ENCODE peak calls at places on chromosomes 7 and 10, in eight cellular contexts. One of them, this sample, is unnamed.

GRCh38 chr10:114261116-114261515 is 22.1 kb downstream of the VWA2 start:
- DNase-seq in IMR-90: peak
- DNase-seq in CD4-positive, alpha-beta T cell: no peak
- DNase-seq in A549: no peak
- DNase-seq in cardiac muscle cell: peak
- DNase-seq in tibial artery: no peak
- DNase-seq in left ventricle myocardium inferior: no peak
- DNase-seq in GM12864: no peak
- DNase-seq in this sample: peak

GRCh38 chr7:21355406-21355874 is 72.4 kb upstream of the SP4 start:
- DNase-seq in CD4-positive, alpha-beta T cell: no peak
- DNase-seq in GM12864: peak
- DNase-seq in A549: no peak
- DNase-seq in IMR-90: no peak
- DNase-seq in tibial artery: no peak
- DNase-seq in cardiac muscle cell: no peak
- DNase-seq in left ventricle myocardium inferior: no peak
- DNase-seq in this sample: no peak

GRCh38 chr10:6737080-6737641 is 157.1 kb upstream of the PRKCQ start:
- DNase-seq in GM12864: no peak
- DNase-seq in tibial artery: no peak
- DNase-seq in A549: peak
- DNase-seq in CD4-positive, alpha-beta T cell: no peak
- DNase-seq in left ventricle myocardium inferior: no peak
- DNase-seq in cardiac muscle cell: peak
- DNase-seq in IMR-90: peak
- DNase-seq in this sample: no peak

GRCh38 chr10:84541289-84541637 is 212.9 kb downstream of the CCSER2 start:
- DNase-seq in GM12864: no peak
- DNase-seq in tibial artery: no peak
- DNase-seq in left ventricle myocardium inferior: no peak
- DNase-seq in IMR-90: no peak
- DNase-seq in cardiac muscle cell: no peak
- DNase-seq in A549: peak
- DNase-seq in CD4-positive, alpha-beta T cell: no peak
- DNase-seq in this sample: no peak

GRCh38 chr10:131831561-131831960 is 69.2 kb upstream of the PPP2R2D start:
- DNase-seq in A549: no peak
- DNase-seq in GM12864: no peak
- DNase-seq in IMR-90: no peak
- DNase-seq in CD4-positive, alpha-beta T cell: no peak
- DNase-seq in tibial artery: peak
- DNase-seq in left ventricle myocardium inferior: no peak
- DNase-seq in cardiac muscle cell: no peak
- DNase-seq in this sample: no peak

GRCh38 chr7:42236266-42237161 is 495 bp downstream of the GLI3 start:
- DNase-seq in CD4-positive, alpha-beta T cell: no peak
- DNase-seq in GM12864: no peak
- DNase-seq in cardiac muscle cell: peak
- DNase-seq in left ventricle myocardium inferior: peak
- DNase-seq in tibial artery: peak
- DNase-seq in A549: peak
- DNase-seq in IMR-90: peak
- DNase-seq in this sample: peak

GRCh38 chr10:69994262-69994661 is 58.4 kb upstream of the MACROH2A2 start:
- DNase-seq in CD4-positive, alpha-beta T cell: no peak
- DNase-seq in IMR-90: peak
- DNase-seq in left ventricle myocardium inferior: peak
- DNase-seq in cardiac muscle cell: peak
- DNase-seq in GM12864: no peak
- DNase-seq in A549: peak
- DNase-seq in tibial artery: peak
- DNase-seq in this sample: peak

GRCh38 chr7:44678468-44679179 is 70.0 kb upstream of the ZMIZ2 start:
- DNase-seq in cardiac muscle cell: peak
- DNase-seq in A549: no peak
- DNase-seq in GM12864: no peak
- DNase-seq in IMR-90: peak
- DNase-seq in tibial artery: peak
- DNase-seq in CD4-positive, alpha-beta T cell: no peak
- DNase-seq in left ventricle myocardium inferior: peak
- DNase-seq in this sample: peak

GRCh38 chr7:148014473-148014872 is 576.1 kb upstream of the C7orf33 start:
- DNase-seq in cardiac muscle cell: no peak
- DNase-seq in A549: no peak
- DNase-seq in CD4-positive, alpha-beta T cell: no peak
- DNase-seq in GM12864: no peak
- DNase-seq in IMR-90: no peak
- DNase-seq in left ventricle myocardium inferior: no peak
- DNase-seq in tibial artery: no peak
- DNase-seq in this sample: no peak

GRCh38 chr10:28722065-28722803 is 44.9 kb downstream of the BAMBI start:
- DNase-seq in left ventricle myocardium inferior: peak
- DNase-seq in CD4-positive, alpha-beta T cell: no peak
- DNase-seq in cardiac muscle cell: peak
- DNase-seq in tibial artery: peak
- DNase-seq in IMR-90: peak
- DNase-seq in A549: peak
- DNase-seq in GM12864: no peak
- DNase-seq in this sample: no peak

GRCh38 chr10:132065491-132066105 is at the start of gene JAKMIP3:
- DNase-seq in left ventricle myocardium inferior: no peak
- DNase-seq in A549: peak
- DNase-seq in tibial artery: peak
- DNase-seq in CD4-positive, alpha-beta T cell: no peak
- DNase-seq in IMR-90: peak
- DNase-seq in cardiac muscle cell: peak
- DNase-seq in GM12864: no peak
- DNase-seq in this sample: peak

GRCh38 chr7:43891069-43891955 is 15.1 kb downstream of the URGCP start:
- DNase-seq in IMR-90: no peak
- DNase-seq in CD4-positive, alpha-beta T cell: no peak
- DNase-seq in cardiac muscle cell: no peak
- DNase-seq in left ventricle myocardium inferior: no peak
- DNase-seq in GM12864: no peak
- DNase-seq in tibial artery: no peak
- DNase-seq in A549: no peak
- DNase-seq in this sample: no peak

GRCh38 chr7:144786522-144786921 is 49.3 kb downstream of the TPK1 start:
- DNase-seq in left ventricle myocardium inferior: no peak
- DNase-seq in GM12864: no peak
- DNase-seq in tibial artery: no peak
- DNase-seq in IMR-90: no peak
- DNase-seq in cardiac muscle cell: no peak
- DNase-seq in CD4-positive, alpha-beta T cell: no peak
- DNase-seq in A549: no peak
- DNase-seq in this sample: no peak

GRCh38 chr7:100606313-100606712 is 4.2 kb downstream of the PCOLCE start:
- DNase-seq in CD4-positive, alpha-beta T cell: no peak
- DNase-seq in GM12864: no peak
- DNase-seq in tibial artery: no peak
- DNase-seq in left ventricle myocardium inferior: no peak
- DNase-seq in IMR-90: no peak
- DNase-seq in A549: no peak
- DNase-seq in cardiac muscle cell: no peak
- DNase-seq in this sample: no peak

GRCh38 chr7:100607111-100607510 is 4.9 kb downstream of the PCOLCE start:
- DNase-seq in left ventricle myocardium inferior: no peak
- DNase-seq in A549: no peak
- DNase-seq in GM12864: no peak
- DNase-seq in IMR-90: peak
- DNase-seq in tibial artery: no peak
- DNase-seq in CD4-positive, alpha-beta T cell: no peak
- DNase-seq in cardiac muscle cell: no peak
- DNase-seq in this sample: no peak

GRCh38 chr7:100604078-100604975 is 2.2 kb downstream of the PCOLCE start:
- DNase-seq in cardiac muscle cell: peak
- DNase-seq in tibial artery: peak
- DNase-seq in CD4-positive, alpha-beta T cell: peak
- DNase-seq in IMR-90: peak
- DNase-seq in left ventricle myocardium inferior: peak
- DNase-seq in GM12864: no peak
- DNase-seq in A549: peak
- DNase-seq in this sample: peak

GRCh38 chr7:100603697-100604077 is 1.5 kb downstream of the PCOLCE start:
- DNase-seq in A549: no peak
- DNase-seq in tibial artery: no peak
- DNase-seq in GM12864: no peak
- DNase-seq in IMR-90: peak
- DNase-seq in left ventricle myocardium inferior: no peak
- DNase-seq in CD4-positive, alpha-beta T cell: no peak
- DNase-seq in cardiac muscle cell: peak
- DNase-seq in this sample: peak

DNA sequence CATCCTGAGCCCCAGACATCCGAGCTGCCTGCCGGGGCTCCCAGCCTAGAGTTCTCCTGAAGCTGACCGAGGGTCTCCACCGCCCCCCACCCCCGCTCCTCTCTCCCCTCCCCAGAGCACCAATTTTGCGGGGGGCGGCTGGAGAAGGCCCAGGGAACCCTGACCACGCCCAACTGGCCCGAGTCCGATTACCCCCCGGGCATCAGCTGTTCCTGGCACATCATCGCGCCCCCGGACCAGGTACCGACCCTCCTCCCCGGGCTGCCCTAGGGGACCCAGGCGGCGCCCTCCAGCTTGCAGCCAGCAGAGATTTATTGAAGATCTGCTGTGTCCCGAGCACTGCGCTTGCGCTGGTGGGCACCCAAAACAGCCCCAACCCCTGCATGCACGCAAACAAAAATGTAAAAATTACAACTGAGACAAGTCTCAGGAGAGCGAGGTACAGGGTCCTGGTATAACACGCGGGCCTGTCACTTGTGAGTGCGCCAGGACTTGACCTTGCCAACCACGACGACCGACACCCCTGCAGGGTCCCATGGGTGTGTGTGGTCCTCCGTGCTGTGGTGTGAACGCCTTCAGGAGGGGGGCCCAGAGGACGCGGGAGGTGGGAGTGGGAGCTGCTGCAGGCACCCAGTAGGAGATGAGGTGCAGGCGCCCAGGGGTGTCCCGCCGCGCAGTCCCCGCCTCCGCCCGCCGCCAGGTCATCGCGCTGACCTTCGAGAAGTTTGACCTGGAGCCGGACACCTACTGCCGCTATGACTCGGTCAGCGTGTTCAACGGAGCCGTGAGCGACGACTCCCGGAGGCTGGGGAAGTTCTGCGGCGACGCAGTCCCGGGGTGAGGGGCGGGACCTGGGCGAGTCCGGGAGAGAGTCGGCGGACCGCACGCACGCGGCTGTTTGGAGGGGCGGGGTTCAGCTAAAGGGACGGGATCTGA is 3.1 kb downstream of the PCOLCE start:
- DNase-seq in GM12864: no peak
- DNase-seq in A549: peak
- DNase-seq in cardiac muscle cell: no peak
- DNase-seq in left ventricle myocardium inferior: peak
- DNase-seq in tibial artery: no peak
- DNase-seq in CD4-positive, alpha-beta T cell: no peak
- DNase-seq in IMR-90: no peak
- DNase-seq in this sample: no peak
- TF ChIP-seq CTCF in GM12864: no peak
- TF ChIP-seq CTCF in A549: no peak
- TF ChIP-seq CTCF in cardiac muscle cell: no peak
- TF ChIP-seq CTCF in left ventricle myocardium inferior: no peak
- TF ChIP-seq CTCF in tibial artery: no peak
- TF ChIP-seq CTCF in CD4-positive, alpha-beta T cell: no peak
- TF ChIP-seq CTCF in IMR-90: no peak
- TF ChIP-seq CTCF in this sample: no peak

DNA sequence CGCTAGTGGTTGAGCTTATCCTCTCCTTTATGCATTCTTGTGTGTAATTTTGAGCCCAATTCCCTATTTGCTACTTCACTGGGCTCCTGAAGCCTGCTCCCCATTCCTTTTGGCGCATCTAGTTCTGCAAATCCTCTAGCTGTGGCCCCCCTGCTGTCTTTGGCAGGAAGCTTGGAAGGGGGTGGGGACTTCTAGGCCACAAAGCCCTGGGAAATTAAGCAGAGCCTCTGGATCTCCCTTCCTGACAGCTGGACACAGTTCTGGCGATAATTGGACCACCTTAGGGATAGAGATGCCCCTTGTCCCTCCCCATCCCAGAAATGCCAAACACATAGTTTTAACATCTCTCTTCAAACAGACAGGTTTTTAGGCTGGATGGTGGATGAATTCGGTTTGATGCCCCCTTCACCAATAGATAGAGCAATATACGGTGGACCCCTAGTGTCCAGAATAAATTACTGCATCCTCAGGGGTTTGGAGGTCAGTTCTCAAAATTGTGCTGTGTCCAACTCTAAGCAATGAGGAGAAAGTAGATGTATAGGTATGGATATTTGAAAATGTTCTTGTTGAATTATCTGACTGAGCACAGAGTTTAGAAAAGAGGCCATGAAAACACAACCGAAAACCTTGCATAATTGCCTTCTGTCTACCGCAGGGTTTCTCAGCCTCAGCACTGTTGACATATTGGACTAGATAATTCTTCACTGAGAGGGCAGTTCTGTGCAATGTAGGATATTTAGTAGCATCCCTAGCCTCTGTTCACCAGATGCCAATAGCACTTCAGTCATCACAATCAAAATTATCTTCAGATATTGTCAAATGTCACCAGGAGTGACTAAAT is 75.5 kb downstream of the PAPSS2 start:
- DNase-seq in tibial artery: no peak
- DNase-seq in CD4-positive, alpha-beta T cell: no peak
- DNase-seq in cardiac muscle cell: peak
- DNase-seq in IMR-90: peak
- DNase-seq in GM12864: peak
- DNase-seq in A549: peak
- DNase-seq in left ventricle myocardium inferior: no peak
- DNase-seq in this sample: peak
- TF ChIP-seq CTCF in tibial artery: peak
- TF ChIP-seq CTCF in CD4-positive, alpha-beta T cell: peak
- TF ChIP-seq CTCF in cardiac muscle cell: peak
- TF ChIP-seq CTCF in IMR-90: peak
- TF ChIP-seq CTCF in GM12864: peak
- TF ChIP-seq CTCF in A549: peak
- TF ChIP-seq CTCF in left ventricle myocardium inferior: peak
- TF ChIP-seq CTCF in this sample: peak

GRCh38 chr10:2836921-2837662 is 230.3 kb upstream of the PFKP start:
- DNase-seq in A549: no peak
- DNase-seq in cardiac muscle cell: no peak
- DNase-seq in GM12864: no peak
- DNase-seq in tibial artery: no peak
- DNase-seq in CD4-positive, alpha-beta T cell: no peak
- DNase-seq in left ventricle myocardium inferior: no peak
- DNase-seq in IMR-90: no peak
- DNase-seq in this sample: no peak
- TF ChIP-seq CTCF in A549: no peak
- TF ChIP-seq CTCF in cardiac muscle cell: no peak
- TF ChIP-seq CTCF in GM12864: no peak
- TF ChIP-seq CTCF in tibial artery: no peak
- TF ChIP-seq CTCF in CD4-positive, alpha-beta T cell: no peak
- TF ChIP-seq CTCF in left ventricle myocardium inferior: no peak
- TF ChIP-seq CTCF in IMR-90: no peak
- TF ChIP-seq CTCF in this sample: no peak

DNA sequence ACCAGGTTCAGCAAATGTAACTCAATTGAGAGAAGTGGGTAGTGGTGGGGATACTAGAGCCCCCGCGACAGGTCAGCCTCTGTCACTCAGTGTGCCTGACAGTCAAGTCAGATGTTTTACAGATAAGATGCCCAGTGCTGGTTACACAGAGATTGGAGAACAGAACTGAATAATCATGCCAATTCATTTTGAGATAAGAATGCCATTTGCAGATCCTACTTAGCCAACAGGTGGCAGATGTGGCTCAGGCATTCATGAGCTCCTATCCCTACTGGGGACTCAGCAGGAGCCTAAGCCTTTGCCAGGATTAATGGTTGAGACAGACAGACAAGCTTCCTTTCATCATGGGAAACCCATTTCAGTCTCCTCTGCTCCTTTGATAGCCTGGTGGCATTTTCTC is 137.8 kb downstream of the MAPK8 start:
- DNase-seq in CD4-positive, alpha-beta T cell: no peak
- DNase-seq in tibial artery: no peak
- DNase-seq in cardiac muscle cell: peak
- DNase-seq in A549: peak
- DNase-seq in GM12864: no peak
- DNase-seq in left ventricle myocardium inferior: no peak
- DNase-seq in IMR-90: peak
- DNase-seq in this sample: peak
- TF ChIP-seq CTCF in CD4-positive, alpha-beta T cell: no peak
- TF ChIP-seq CTCF in tibial artery: no peak
- TF ChIP-seq CTCF in cardiac muscle cell: peak
- TF ChIP-seq CTCF in A549: peak
- TF ChIP-seq CTCF in GM12864: peak
- TF ChIP-seq CTCF in left ventricle myocardium inferior: peak
- TF ChIP-seq CTCF in IMR-90: peak
- TF ChIP-seq CTCF in this sample: peak